ENCODE peak calls at places on chromosomes 2 and 18, in six cellular contexts. One of them, this sample, is unnamed.

GRCh38 chr2:236536727-236537398 is 32.8 kb upstream of the ACKR3 start:
- DNase-seq in NCI-H774: no peak
- DNase-seq in activated gamma-delta T cell treated with Interleukin-2 at 50 U/mL for 16 hours: peak
- DNase-seq in NCI-H460: no peak
- DNase-seq in activated CD8-positive, alpha-beta T cell treated with anti-CD3 and anti-CD28 coated beads for 36 hours: peak
- DNase-seq in kidney tubule cell: no peak
- DNase-seq in this sample: no peak

GRCh38 chr2:230155359-230155758 is 64.4 kb downstream of the SP110 start:
- DNase-seq in activated gamma-delta T cell treated with Interleukin-2 at 50 U/mL for 16 hours: no peak
- DNase-seq in NCI-H774: no peak
- DNase-seq in kidney tubule cell: no peak
- DNase-seq in activated CD8-positive, alpha-beta T cell treated with anti-CD3 and anti-CD28 coated beads for 36 hours: peak
- DNase-seq in NCI-H460: no peak
- DNase-seq in this sample: no peak

GRCh38 chr2:74130211-74130995 is 17.3 kb downstream of the BOLA3 start:
- DNase-seq in activated gamma-delta T cell treated with Interleukin-2 at 50 U/mL for 16 hours: no peak
- DNase-seq in NCI-H774: no peak
- DNase-seq in activated CD8-positive, alpha-beta T cell treated with anti-CD3 and anti-CD28 coated beads for 36 hours: peak
- DNase-seq in NCI-H460: no peak
- DNase-seq in kidney tubule cell: peak
- DNase-seq in this sample: no peak

GRCh38 chr18:596288-596881 is 403 bp upstream of the CLUL1 start:
- DNase-seq in NCI-H774: peak
- DNase-seq in activated gamma-delta T cell treated with Interleukin-2 at 50 U/mL for 16 hours: peak
- DNase-seq in kidney tubule cell: peak
- DNase-seq in NCI-H460: peak
- DNase-seq in activated CD8-positive, alpha-beta T cell treated with anti-CD3 and anti-CD28 coated beads for 36 hours: peak
- DNase-seq in this sample: peak

GRCh38 chr18:63708650-63709049 is 5.9 kb downstream of the SERPINB11 start:
- DNase-seq in NCI-H460: no peak
- DNase-seq in kidney tubule cell: peak
- DNase-seq in NCI-H774: no peak
- DNase-seq in activated CD8-positive, alpha-beta T cell treated with anti-CD3 and anti-CD28 coated beads for 36 hours: no peak
- DNase-seq in activated gamma-delta T cell treated with Interleukin-2 at 50 U/mL for 16 hours: no peak
- DNase-seq in this sample: no peak

GRCh38 chr2:54665436-54665856 is 58.0 kb upstream of the EML6 start:
- DNase-seq in activated gamma-delta T cell treated with Interleukin-2 at 50 U/mL for 16 hours: no peak
- DNase-seq in activated CD8-positive, alpha-beta T cell treated with anti-CD3 and anti-CD28 coated beads for 36 hours: peak
- DNase-seq in NCI-H460: peak
- DNase-seq in NCI-H774: peak
- DNase-seq in kidney tubule cell: peak
- DNase-seq in this sample: peak

GRCh38 chr18:57705011-57705410 is 83.4 kb upstream of the NARS1 start:
- DNase-seq in NCI-H774: no peak
- DNase-seq in NCI-H460: no peak
- DNase-seq in activated CD8-positive, alpha-beta T cell treated with anti-CD3 and anti-CD28 coated beads for 36 hours: no peak
- DNase-seq in activated gamma-delta T cell treated with Interleukin-2 at 50 U/mL for 16 hours: no peak
- DNase-seq in kidney tubule cell: no peak
- DNase-seq in this sample: no peak

GRCh38 chr2:232321156-232321816 is 57.3 kb upstream of the ALPP start:
- DNase-seq in activated gamma-delta T cell treated with Interleukin-2 at 50 U/mL for 16 hours: no peak
- DNase-seq in activated CD8-positive, alpha-beta T cell treated with anti-CD3 and anti-CD28 coated beads for 36 hours: peak
- DNase-seq in NCI-H460: no peak
- DNase-seq in NCI-H774: no peak
- DNase-seq in kidney tubule cell: no peak
- DNase-seq in this sample: no peak

GRCh38 chr2:241891315-241891987 is 21.9 kb downstream of the RTP5 start:
- DNase-seq in kidney tubule cell: no peak
- DNase-seq in NCI-H460: no peak
- DNase-seq in activated CD8-positive, alpha-beta T cell treated with anti-CD3 and anti-CD28 coated beads for 36 hours: no peak
- DNase-seq in activated gamma-delta T cell treated with Interleukin-2 at 50 U/mL for 16 hours: no peak
- DNase-seq in NCI-H774: peak
- DNase-seq in this sample: no peak

GRCh38 chr2:113088173-113088992 is 20.6 kb downstream of the IL1F10 start:
- DNase-seq in kidney tubule cell: no peak
- DNase-seq in NCI-H774: no peak
- DNase-seq in activated CD8-positive, alpha-beta T cell treated with anti-CD3 and anti-CD28 coated beads for 36 hours: no peak
- DNase-seq in NCI-H460: no peak
- DNase-seq in activated gamma-delta T cell treated with Interleukin-2 at 50 U/mL for 16 hours: no peak
- DNase-seq in this sample: no peak

GRCh38 chr2:119701352-119701751 is 22.4 kb downstream of the TMEM177 start:
- DNase-seq in kidney tubule cell: no peak
- DNase-seq in activated gamma-delta T cell treated with Interleukin-2 at 50 U/mL for 16 hours: no peak
- DNase-seq in activated CD8-positive, alpha-beta T cell treated with anti-CD3 and anti-CD28 coated beads for 36 hours: no peak
- DNase-seq in NCI-H774: no peak
- DNase-seq in NCI-H460: no peak
- DNase-seq in this sample: no peak

GRCh38 chr18:23719634-23720201 is 30.5 kb downstream of the LAMA3 start:
- DNase-seq in activated gamma-delta T cell treated with Interleukin-2 at 50 U/mL for 16 hours: no peak
- DNase-seq in NCI-H774: no peak
- DNase-seq in activated CD8-positive, alpha-beta T cell treated with anti-CD3 and anti-CD28 coated beads for 36 hours: no peak
- DNase-seq in kidney tubule cell: peak
- DNase-seq in NCI-H460: peak
- DNase-seq in this sample: no peak

GRCh38 chr2:20599001-20599600 is 51.8 kb downstream of the HS1BP3 start:
- DNase-seq in kidney tubule cell: no peak
- DNase-seq in NCI-H774: no peak
- DNase-seq in activated gamma-delta T cell treated with Interleukin-2 at 50 U/mL for 16 hours: no peak
- DNase-seq in NCI-H460: no peak
- DNase-seq in activated CD8-positive, alpha-beta T cell treated with anti-CD3 and anti-CD28 coated beads for 36 hours: no peak
- DNase-seq in this sample: no peak

GRCh38 chr2:213232649-213233437 is 51.4 kb upstream of the SPAG16 start:
- DNase-seq in activated CD8-positive, alpha-beta T cell treated with anti-CD3 and anti-CD28 coated beads for 36 hours: peak
- DNase-seq in activated gamma-delta T cell treated with Interleukin-2 at 50 U/mL for 16 hours: peak
- DNase-seq in NCI-H774: no peak
- DNase-seq in NCI-H460: no peak
- DNase-seq in kidney tubule cell: peak
- DNase-seq in this sample: no peak

GRCh38 chr2:205563646-205564045 is 118.7 kb upstream of the NRP2 start:
- DNase-seq in activated CD8-positive, alpha-beta T cell treated with anti-CD3 and anti-CD28 coated beads for 36 hours: peak
- DNase-seq in kidney tubule cell: peak
- DNase-seq in NCI-H774: no peak
- DNase-seq in activated gamma-delta T cell treated with Interleukin-2 at 50 U/mL for 16 hours: no peak
- DNase-seq in NCI-H460: peak
- DNase-seq in this sample: peak

GRCh38 chr18:25284861-25285574 is 66.9 kb downstream of the ZNF521 start:
- DNase-seq in activated CD8-positive, alpha-beta T cell treated with anti-CD3 and anti-CD28 coated beads for 36 hours: no peak
- DNase-seq in kidney tubule cell: no peak
- DNase-seq in NCI-H774: no peak
- DNase-seq in activated gamma-delta T cell treated with Interleukin-2 at 50 U/mL for 16 hours: no peak
- DNase-seq in NCI-H460: no peak
- DNase-seq in this sample: no peak

GRCh38 chr2:28048341-28048740 is 157.8 kb downstream of the BABAM2 start:
- DNase-seq in NCI-H460: no peak
- DNase-seq in kidney tubule cell: no peak
- DNase-seq in NCI-H774: no peak
- DNase-seq in activated gamma-delta T cell treated with Interleukin-2 at 50 U/mL for 16 hours: no peak
- DNase-seq in activated CD8-positive, alpha-beta T cell treated with anti-CD3 and anti-CD28 coated beads for 36 hours: no peak
- DNase-seq in this sample: no peak

GRCh38 chr18:24704921-24705620 is 244.6 kb downstream of the HRH4 start:
- DNase-seq in NCI-H460: no peak
- DNase-seq in activated gamma-delta T cell treated with Interleukin-2 at 50 U/mL for 16 hours: no peak
- DNase-seq in activated CD8-positive, alpha-beta T cell treated with anti-CD3 and anti-CD28 coated beads for 36 hours: no peak
- DNase-seq in kidney tubule cell: peak
- DNase-seq in NCI-H774: no peak
- DNase-seq in this sample: no peak

GRCh38 chr2:208915401-208915800 is 508.4 kb upstream of the MAP2 start:
- DNase-seq in kidney tubule cell: no peak
- DNase-seq in activated gamma-delta T cell treated with Interleukin-2 at 50 U/mL for 16 hours: no peak
- DNase-seq in NCI-H460: no peak
- DNase-seq in NCI-H774: no peak
- DNase-seq in activated CD8-positive, alpha-beta T cell treated with anti-CD3 and anti-CD28 coated beads for 36 hours: no peak
- DNase-seq in this sample: no peak

GRCh38 chr2:169480079-169480465 is 778 bp downstream of the BBS5 start:
- DNase-seq in kidney tubule cell: no peak
- DNase-seq in activated gamma-delta T cell treated with Interleukin-2 at 50 U/mL for 16 hours: no peak
- DNase-seq in activated CD8-positive, alpha-beta T cell treated with anti-CD3 and anti-CD28 coated beads for 36 hours: no peak
- DNase-seq in NCI-H774: no peak
- DNase-seq in NCI-H460: no peak
- DNase-seq in this sample: no peak

GRCh38 chr2:143398701-143399260 is 269.6 kb downstream of the ARHGAP15 start:
- DNase-seq in activated gamma-delta T cell treated with Interleukin-2 at 50 U/mL for 16 hours: no peak
- DNase-seq in kidney tubule cell: no peak
- DNase-seq in NCI-H460: no peak
- DNase-seq in activated CD8-positive, alpha-beta T cell treated with anti-CD3 and anti-CD28 coated beads for 36 hours: no peak
- DNase-seq in NCI-H774: no peak
- DNase-seq in this sample: no peak

GRCh38 chr2:216546646-216547403 is 48.2 kb downstream of the RPL37A start:
- DNase-seq in NCI-H460: no peak
- DNase-seq in activated gamma-delta T cell treated with Interleukin-2 at 50 U/mL for 16 hours: no peak
- DNase-seq in kidney tubule cell: no peak
- DNase-seq in NCI-H774: no peak
- DNase-seq in activated CD8-positive, alpha-beta T cell treated with anti-CD3 and anti-CD28 coated beads for 36 hours: no peak
- DNase-seq in this sample: no peak

GRCh38 chr2:25178976-25179375 is 10.6 kb upstream of the POMC start:
- DNase-seq in activated CD8-positive, alpha-beta T cell treated with anti-CD3 and anti-CD28 coated beads for 36 hours: no peak
- DNase-seq in NCI-H460: no peak
- DNase-seq in NCI-H774: no peak
- DNase-seq in activated gamma-delta T cell treated with Interleukin-2 at 50 U/mL for 16 hours: no peak
- DNase-seq in kidney tubule cell: no peak
- DNase-seq in this sample: no peak

GRCh38 chr2:54598347-54599325 is 124.8 kb upstream of the EML6 start:
- DNase-seq in activated CD8-positive, alpha-beta T cell treated with anti-CD3 and anti-CD28 coated beads for 36 hours: no peak
- DNase-seq in kidney tubule cell: no peak
- DNase-seq in NCI-H460: no peak
- DNase-seq in activated gamma-delta T cell treated with Interleukin-2 at 50 U/mL for 16 hours: no peak
- DNase-seq in NCI-H774: no peak
- DNase-seq in this sample: no peak

This sample was measured in D341Med.